ENCODE peak calls at places on chromosomes 12 and 14, in ten cellular contexts. One of them, this sample, is unnamed.
A peak's percentile ranks its signal among the peaks of the same experiment; 100 is the strongest.

GRCh38 chr12:57795354-57795753 is 12.8 kb downstream of the TSFM start:
- DNase-seq in iris pigment epithelial cell: peak; percentile 36
- DNase-seq in stimulated activated CD8-positive, alpha-beta memory T cell treated with anti-CD3 and anti-CD28 coated beads, Interleukin-4, amount 100 ng/mL, for 4 hours: no peak
- DNase-seq in hypothalamus: no peak
- DNase-seq in activated CD4-positive, alpha-beta T cell treated with anti-CD3 and anti-CD28 coated beads, Interleukin-2, amount 50 U/mL, for 1 hour: no peak
- DNase-seq in WTC11: no peak
- DNase-seq in activated naive CD4-positive, alpha-beta T cell: no peak
- DNase-seq in BJ: no peak
- DNase-seq in KBM-7: no peak
- DNase-seq in non-pigmented ciliary epithelial cell: no peak
- DNase-seq in this sample: no peak

GRCh38 chr14:74637184-74637562 is 25.1 kb upstream of the LTBP2 start:
- DNase-seq in WTC11: no peak
- DNase-seq in BJ: no peak
- DNase-seq in non-pigmented ciliary epithelial cell: no peak
- DNase-seq in iris pigment epithelial cell: no peak
- DNase-seq in stimulated activated CD8-positive, alpha-beta memory T cell treated with anti-CD3 and anti-CD28 coated beads, Interleukin-4, amount 100 ng/mL, for 4 hours: no peak
- DNase-seq in activated CD4-positive, alpha-beta T cell treated with anti-CD3 and anti-CD28 coated beads, Interleukin-2, amount 50 U/mL, for 1 hour: no peak
- DNase-seq in activated naive CD4-positive, alpha-beta T cell: no peak
- DNase-seq in hypothalamus: no peak
- DNase-seq in KBM-7: no peak
- DNase-seq in this sample: no peak

GRCh38 chr12:13273097-13273496 is 76.6 kb downstream of the EMP1 start:
- DNase-seq in activated naive CD4-positive, alpha-beta T cell: no peak
- DNase-seq in BJ: no peak
- DNase-seq in non-pigmented ciliary epithelial cell: no peak
- DNase-seq in WTC11: no peak
- DNase-seq in hypothalamus: no peak
- DNase-seq in iris pigment epithelial cell: no peak
- DNase-seq in activated CD4-positive, alpha-beta T cell treated with anti-CD3 and anti-CD28 coated beads, Interleukin-2, amount 50 U/mL, for 1 hour: no peak
- DNase-seq in KBM-7: no peak
- DNase-seq in stimulated activated CD8-positive, alpha-beta memory T cell treated with anti-CD3 and anti-CD28 coated beads, Interleukin-4, amount 100 ng/mL, for 4 hours: no peak
- DNase-seq in this sample: no peak

GRCh38 chr12:1606021-1606622 is 11.7 kb upstream of the FBXL14 start:
- DNase-seq in non-pigmented ciliary epithelial cell: no peak
- DNase-seq in activated CD4-positive, alpha-beta T cell treated with anti-CD3 and anti-CD28 coated beads, Interleukin-2, amount 50 U/mL, for 1 hour: peak; percentile 47
- DNase-seq in WTC11: peak; percentile 37
- DNase-seq in iris pigment epithelial cell: peak; percentile 88
- DNase-seq in hypothalamus: no peak
- DNase-seq in stimulated activated CD8-positive, alpha-beta memory T cell treated with anti-CD3 and anti-CD28 coated beads, Interleukin-4, amount 100 ng/mL, for 4 hours: no peak
- DNase-seq in BJ: no peak
- DNase-seq in activated naive CD4-positive, alpha-beta T cell: peak; percentile 47
- DNase-seq in KBM-7: no peak
- DNase-seq in this sample: peak; percentile 27

GRCh38 chr12:67515679-67516363 is 132.7 kb upstream of the DYRK2 start:
- DNase-seq in activated CD4-positive, alpha-beta T cell treated with anti-CD3 and anti-CD28 coated beads, Interleukin-2, amount 50 U/mL, for 1 hour: peak; percentile 1
- DNase-seq in activated naive CD4-positive, alpha-beta T cell: no peak
- DNase-seq in non-pigmented ciliary epithelial cell: no peak
- DNase-seq in hypothalamus: no peak
- DNase-seq in stimulated activated CD8-positive, alpha-beta memory T cell treated with anti-CD3 and anti-CD28 coated beads, Interleukin-4, amount 100 ng/mL, for 4 hours: no peak
- DNase-seq in iris pigment epithelial cell: no peak
- DNase-seq in KBM-7: no peak
- DNase-seq in BJ: no peak
- DNase-seq in WTC11: no peak
- DNase-seq in this sample: peak; percentile 61

GRCh38 chr12:71045781-71046180 is 112.0 kb downstream of the TSPAN8 start:
- DNase-seq in activated naive CD4-positive, alpha-beta T cell: no peak
- DNase-seq in non-pigmented ciliary epithelial cell: peak; percentile 35
- DNase-seq in stimulated activated CD8-positive, alpha-beta memory T cell treated with anti-CD3 and anti-CD28 coated beads, Interleukin-4, amount 100 ng/mL, for 4 hours: no peak
- DNase-seq in hypothalamus: no peak
- DNase-seq in iris pigment epithelial cell: peak; percentile 38
- DNase-seq in WTC11: no peak
- DNase-seq in activated CD4-positive, alpha-beta T cell treated with anti-CD3 and anti-CD28 coated beads, Interleukin-2, amount 50 U/mL, for 1 hour: no peak
- DNase-seq in KBM-7: no peak
- DNase-seq in BJ: no peak
- DNase-seq in this sample: no peak

GRCh38 chr14:36493761-36494160 is 26.3 kb downstream of the NKX2-1 start:
- DNase-seq in iris pigment epithelial cell: no peak
- DNase-seq in KBM-7: no peak
- DNase-seq in hypothalamus: no peak
- DNase-seq in WTC11: no peak
- DNase-seq in activated naive CD4-positive, alpha-beta T cell: no peak
- DNase-seq in BJ: no peak
- DNase-seq in stimulated activated CD8-positive, alpha-beta memory T cell treated with anti-CD3 and anti-CD28 coated beads, Interleukin-4, amount 100 ng/mL, for 4 hours: no peak
- DNase-seq in activated CD4-positive, alpha-beta T cell treated with anti-CD3 and anti-CD28 coated beads, Interleukin-2, amount 50 U/mL, for 1 hour: no peak
- DNase-seq in non-pigmented ciliary epithelial cell: no peak
- DNase-seq in this sample: no peak

GRCh38 chr12:19771858-19772257 is 332.6 kb downstream of the AEBP2 start:
- DNase-seq in WTC11: no peak
- DNase-seq in hypothalamus: no peak
- DNase-seq in iris pigment epithelial cell: peak; percentile 76
- DNase-seq in non-pigmented ciliary epithelial cell: peak; percentile 76
- DNase-seq in BJ: peak; percentile 57
- DNase-seq in activated CD4-positive, alpha-beta T cell treated with anti-CD3 and anti-CD28 coated beads, Interleukin-2, amount 50 U/mL, for 1 hour: no peak
- DNase-seq in KBM-7: no peak
- DNase-seq in stimulated activated CD8-positive, alpha-beta memory T cell treated with anti-CD3 and anti-CD28 coated beads, Interleukin-4, amount 100 ng/mL, for 4 hours: no peak
- DNase-seq in activated naive CD4-positive, alpha-beta T cell: no peak
- DNase-seq in this sample: no peak

GRCh38 chr12:30546121-30546520 is 149.5 kb downstream of the IPO8 start:
- DNase-seq in activated CD4-positive, alpha-beta T cell treated with anti-CD3 and anti-CD28 coated beads, Interleukin-2, amount 50 U/mL, for 1 hour: no peak
- DNase-seq in WTC11: no peak
- DNase-seq in KBM-7: no peak
- DNase-seq in non-pigmented ciliary epithelial cell: no peak
- DNase-seq in hypothalamus: no peak
- DNase-seq in stimulated activated CD8-positive, alpha-beta memory T cell treated with anti-CD3 and anti-CD28 coated beads, Interleukin-4, amount 100 ng/mL, for 4 hours: no peak
- DNase-seq in BJ: no peak
- DNase-seq in activated naive CD4-positive, alpha-beta T cell: no peak
- DNase-seq in iris pigment epithelial cell: no peak
- DNase-seq in this sample: no peak

GRCh38 chr12:50506753-50507473 is 2.1 kb downstream of the DIP2B start:
- DNase-seq in non-pigmented ciliary epithelial cell: no peak
- DNase-seq in activated CD4-positive, alpha-beta T cell treated with anti-CD3 and anti-CD28 coated beads, Interleukin-2, amount 50 U/mL, for 1 hour: no peak
- DNase-seq in stimulated activated CD8-positive, alpha-beta memory T cell treated with anti-CD3 and anti-CD28 coated beads, Interleukin-4, amount 100 ng/mL, for 4 hours: no peak
- DNase-seq in iris pigment epithelial cell: no peak
- DNase-seq in activated naive CD4-positive, alpha-beta T cell: no peak
- DNase-seq in hypothalamus: no peak
- DNase-seq in BJ: no peak
- DNase-seq in KBM-7: no peak
- DNase-seq in WTC11: no peak
- DNase-seq in this sample: no peak

GRCh38 chr12:118356809-118357326 is 15.8 kb downstream of the TAOK3 start:
- DNase-seq in hypothalamus: no peak
- DNase-seq in iris pigment epithelial cell: peak; percentile 93
- DNase-seq in KBM-7: peak; percentile 72
- DNase-seq in stimulated activated CD8-positive, alpha-beta memory T cell treated with anti-CD3 and anti-CD28 coated beads, Interleukin-4, amount 100 ng/mL, for 4 hours: no peak
- DNase-seq in WTC11: no peak
- DNase-seq in activated naive CD4-positive, alpha-beta T cell: no peak
- DNase-seq in non-pigmented ciliary epithelial cell: peak; percentile 70
- DNase-seq in activated CD4-positive, alpha-beta T cell treated with anti-CD3 and anti-CD28 coated beads, Interleukin-2, amount 50 U/mL, for 1 hour: no peak
- DNase-seq in BJ: peak; percentile 77
- DNase-seq in this sample: no peak

GRCh38 chr12:2319747-2320146 is 267.0 kb downstream of the CACNA1C start:
- DNase-seq in KBM-7: no peak
- DNase-seq in BJ: no peak
- DNase-seq in activated naive CD4-positive, alpha-beta T cell: no peak
- DNase-seq in hypothalamus: no peak
- DNase-seq in non-pigmented ciliary epithelial cell: no peak
- DNase-seq in stimulated activated CD8-positive, alpha-beta memory T cell treated with anti-CD3 and anti-CD28 coated beads, Interleukin-4, amount 100 ng/mL, for 4 hours: no peak
- DNase-seq in iris pigment epithelial cell: no peak
- DNase-seq in WTC11: no peak
- DNase-seq in activated CD4-positive, alpha-beta T cell treated with anti-CD3 and anti-CD28 coated beads, Interleukin-2, amount 50 U/mL, for 1 hour: no peak
- DNase-seq in this sample: no peak

GRCh38 chr12:96073346-96074336 is 38.3 kb upstream of the LTA4H start:
- DNase-seq in non-pigmented ciliary epithelial cell: no peak
- DNase-seq in KBM-7: no peak
- DNase-seq in stimulated activated CD8-positive, alpha-beta memory T cell treated with anti-CD3 and anti-CD28 coated beads, Interleukin-4, amount 100 ng/mL, for 4 hours: no peak
- DNase-seq in WTC11: no peak
- DNase-seq in BJ: no peak
- DNase-seq in hypothalamus: no peak
- DNase-seq in activated CD4-positive, alpha-beta T cell treated with anti-CD3 and anti-CD28 coated beads, Interleukin-2, amount 50 U/mL, for 1 hour: no peak
- DNase-seq in activated naive CD4-positive, alpha-beta T cell: no peak
- DNase-seq in iris pigment epithelial cell: no peak
- DNase-seq in this sample: no peak

GRCh38 chr12:5000658-5001390 is 42.9 kb upstream of the KCNA5 start:
- DNase-seq in activated CD4-positive, alpha-beta T cell treated with anti-CD3 and anti-CD28 coated beads, Interleukin-2, amount 50 U/mL, for 1 hour: no peak
- DNase-seq in BJ: no peak
- DNase-seq in KBM-7: no peak
- DNase-seq in stimulated activated CD8-positive, alpha-beta memory T cell treated with anti-CD3 and anti-CD28 coated beads, Interleukin-4, amount 100 ng/mL, for 4 hours: no peak
- DNase-seq in WTC11: no peak
- DNase-seq in hypothalamus: no peak
- DNase-seq in non-pigmented ciliary epithelial cell: no peak
- DNase-seq in activated naive CD4-positive, alpha-beta T cell: no peak
- DNase-seq in iris pigment epithelial cell: no peak
- DNase-seq in this sample: no peak

GRCh38 chr12:26704684-26705475 is 128.1 kb downstream of the ITPR2 start:
- DNase-seq in BJ: peak; percentile 41
- DNase-seq in non-pigmented ciliary epithelial cell: no peak
- DNase-seq in activated naive CD4-positive, alpha-beta T cell: no peak
- DNase-seq in KBM-7: peak; percentile 64
- DNase-seq in stimulated activated CD8-positive, alpha-beta memory T cell treated with anti-CD3 and anti-CD28 coated beads, Interleukin-4, amount 100 ng/mL, for 4 hours: no peak
- DNase-seq in WTC11: no peak
- DNase-seq in iris pigment epithelial cell: peak; percentile 56
- DNase-seq in hypothalamus: no peak
- DNase-seq in activated CD4-positive, alpha-beta T cell treated with anti-CD3 and anti-CD28 coated beads, Interleukin-2, amount 50 U/mL, for 1 hour: no peak
- DNase-seq in this sample: no peak

GRCh38 chr12:85182699-85183098 is 97.3 kb upstream of the ALX1 start:
- DNase-seq in activated naive CD4-positive, alpha-beta T cell: no peak
- DNase-seq in stimulated activated CD8-positive, alpha-beta memory T cell treated with anti-CD3 and anti-CD28 coated beads, Interleukin-4, amount 100 ng/mL, for 4 hours: no peak
- DNase-seq in WTC11: no peak
- DNase-seq in iris pigment epithelial cell: peak; percentile 4
- DNase-seq in activated CD4-positive, alpha-beta T cell treated with anti-CD3 and anti-CD28 coated beads, Interleukin-2, amount 50 U/mL, for 1 hour: no peak
- DNase-seq in hypothalamus: no peak
- DNase-seq in KBM-7: no peak
- DNase-seq in BJ: peak; percentile 47
- DNase-seq in non-pigmented ciliary epithelial cell: no peak
- DNase-seq in this sample: no peak

This sample was measured in naive thymus-derived CD4-positive, alpha-beta T cell.